ENCODE peak calls at places on chromosomes 13 and 19, in four cellular contexts. One of them, this sample, is unnamed.

GRCh38 chr13:76425930-76426329 is 460.3 kb downstream of the KCTD12 start:
- DNase-seq in IMR-90: peak; percentile 93
- DNase-seq in GM12878: no peak
- DNase-seq in Caco-2: no peak
- DNase-seq in this sample: no peak

GRCh38 chr19:39423258-39424086 is 11.0 kb downstream of the PLEKHG2 start:
- DNase-seq in GM12878: no peak
- DNase-seq in Caco-2: no peak
- DNase-seq in IMR-90: no peak
- DNase-seq in this sample: no peak

GRCh38 chr19:45376045-45376724 is 5.8 kb upstream of the ERCC2 start:
- DNase-seq in Caco-2: peak; percentile 84
- DNase-seq in IMR-90: peak; percentile 94
- DNase-seq in GM12878: no peak
- DNase-seq in this sample: no peak

GRCh38 chr19:12047868-12048267 is 4.9 kb downstream of the ZNF878 start:
- DNase-seq in GM12878: no peak
- DNase-seq in Caco-2: no peak
- DNase-seq in IMR-90: peak; percentile 11
- DNase-seq in this sample: no peak

GRCh38 chr13:104936304-104936703 is 1599.2 kb downstream of the EFNB2 start:
- DNase-seq in GM12878: no peak
- DNase-seq in Caco-2: no peak
- DNase-seq in IMR-90: no peak
- DNase-seq in this sample: no peak

GRCh38 chr13:40220299-40220935 is 446.0 kb downstream of the FOXO1 start:
- DNase-seq in Caco-2: no peak
- DNase-seq in IMR-90: no peak
- DNase-seq in GM12878: no peak
- DNase-seq in this sample: no peak

GRCh38 chr19:4501005-4501591 is 17.2 kb downstream of the PLIN4 start:
- DNase-seq in IMR-90: no peak
- DNase-seq in GM12878: no peak
- DNase-seq in Caco-2: no peak
- DNase-seq in this sample: no peak

GRCh38 chr13:29924482-29924884 is 74.1 kb upstream of the UBL3 start:
- DNase-seq in GM12878: no peak
- DNase-seq in IMR-90: peak; percentile 86
- DNase-seq in Caco-2: no peak
- DNase-seq in this sample: no peak

GRCh38 chr13:38283346-38283745 is 66.3 kb upstream of the UFM1 start:
- DNase-seq in IMR-90: no peak
- DNase-seq in Caco-2: no peak
- DNase-seq in GM12878: no peak
- DNase-seq in this sample: no peak

GRCh38 chr19:49056101-49056901 is 1.2 kb downstream of the CGB7 start:
- DNase-seq in GM12878: no peak
- DNase-seq in Caco-2: peak; percentile 83
- DNase-seq in IMR-90: peak; percentile 28
- DNase-seq in this sample: no peak

GRCh38 chr13:78100481-78100880 is 181.8 kb upstream of the EDNRB start:
- DNase-seq in Caco-2: no peak
- DNase-seq in GM12878: no peak
- DNase-seq in IMR-90: no peak
- DNase-seq in this sample: no peak

GRCh38 chr13:93505104-93505952 is 278.7 kb downstream of the GPC6 start:
- DNase-seq in Caco-2: no peak
- DNase-seq in IMR-90: peak; percentile 72
- DNase-seq in GM12878: no peak
- DNase-seq in this sample: no peak

GRCh38 chr19:27676877-27677276 is 1536.1 kb downstream of the UQCRFS1 start:
- DNase-seq in IMR-90: no peak
- DNase-seq in Caco-2: no peak
- DNase-seq in GM12878: no peak
- DNase-seq in this sample: no peak

GRCh38 chr19:33405491-33406461 is 32.3 kb downstream of the CEBPG start:
- DNase-seq in Caco-2: no peak
- DNase-seq in GM12878: no peak
- DNase-seq in IMR-90: no peak
- DNase-seq in this sample: no peak

GRCh38 chr19:29439688-29440550 is 85.9 kb upstream of the VSTM2B start:
- DNase-seq in GM12878: no peak
- DNase-seq in IMR-90: no peak
- DNase-seq in Caco-2: no peak
- DNase-seq in this sample: no peak

GRCh38 chr13:113076681-113077401 is 28.8 kb upstream of the F7 start:
- DNase-seq in GM12878: no peak
- DNase-seq in IMR-90: no peak
- DNase-seq in Caco-2: no peak
- DNase-seq in this sample: no peak

GRCh38 chr13:48009298-48009697 is 8.2 kb upstream of the SUCLA2 start:
- DNase-seq in GM12878: no peak
- DNase-seq in Caco-2: peak; percentile 26
- DNase-seq in IMR-90: peak; percentile 51
- DNase-seq in this sample: no peak

GRCh38 chr13:76016799-76017198 is 380.7 kb downstream of the LMO7 start:
- DNase-seq in GM12878: no peak
- DNase-seq in Caco-2: peak; percentile 27
- DNase-seq in IMR-90: peak; percentile 23
- DNase-seq in this sample: peak; percentile 5

GRCh38 chr13:110448230-110448629 is 113.3 kb downstream of the RAB20 start:
- DNase-seq in GM12878: no peak
- DNase-seq in Caco-2: peak; percentile 83
- DNase-seq in IMR-90: peak; percentile 86
- DNase-seq in this sample: no peak

GRCh38 chr19:3950871-3951861 is 18.3 kb downstream of the NMRK2 start:
- DNase-seq in IMR-90: no peak
- DNase-seq in GM12878: no peak
- DNase-seq in Caco-2: no peak
- DNase-seq in this sample: no peak

GRCh38 chr19:4130635-4131438 is 6.9 kb upstream of the MAP2K2 start:
- DNase-seq in IMR-90: peak; percentile 90
- DNase-seq in Caco-2: peak; percentile 54
- DNase-seq in GM12878: no peak
- DNase-seq in this sample: no peak

GRCh38 chr13:27203854-27204253 is 32.2 kb upstream of the USP12 start:
- DNase-seq in Caco-2: no peak
- DNase-seq in IMR-90: peak; percentile 31
- DNase-seq in GM12878: no peak
- DNase-seq in this sample: no peak
- TF ChIP-seq CTCF in Caco-2: peak; percentile 14
- TF ChIP-seq CTCF in IMR-90: peak; percentile 23
- TF ChIP-seq CTCF in GM12878: no peak
- TF ChIP-seq CTCF in this sample: peak; percentile 8

GRCh38 chr13:74573654-74574053 is 439.4 kb upstream of the KLF12 start:
- DNase-seq in GM12878: no peak
- DNase-seq in IMR-90: no peak
- DNase-seq in Caco-2: peak; percentile 9
- DNase-seq in this sample: no peak

GRCh38 chr13:74571811-74572210 is 437.6 kb upstream of the KLF12 start:
- DNase-seq in GM12878: no peak
- DNase-seq in Caco-2: no peak
- DNase-seq in IMR-90: no peak
- DNase-seq in this sample: no peak

GRCh38 chr13:74575729-74576125 is 441.5 kb upstream of the KLF12 start:
- DNase-seq in Caco-2: peak; percentile 41
- DNase-seq in GM12878: no peak
- DNase-seq in IMR-90: peak; percentile 33
- DNase-seq in this sample: no peak

GRCh38 chr13:74576504-74576903 is 442.3 kb upstream of the KLF12 start:
- DNase-seq in GM12878: no peak
- DNase-seq in Caco-2: no peak
- DNase-seq in IMR-90: no peak
- DNase-seq in this sample: no peak

DNA sequence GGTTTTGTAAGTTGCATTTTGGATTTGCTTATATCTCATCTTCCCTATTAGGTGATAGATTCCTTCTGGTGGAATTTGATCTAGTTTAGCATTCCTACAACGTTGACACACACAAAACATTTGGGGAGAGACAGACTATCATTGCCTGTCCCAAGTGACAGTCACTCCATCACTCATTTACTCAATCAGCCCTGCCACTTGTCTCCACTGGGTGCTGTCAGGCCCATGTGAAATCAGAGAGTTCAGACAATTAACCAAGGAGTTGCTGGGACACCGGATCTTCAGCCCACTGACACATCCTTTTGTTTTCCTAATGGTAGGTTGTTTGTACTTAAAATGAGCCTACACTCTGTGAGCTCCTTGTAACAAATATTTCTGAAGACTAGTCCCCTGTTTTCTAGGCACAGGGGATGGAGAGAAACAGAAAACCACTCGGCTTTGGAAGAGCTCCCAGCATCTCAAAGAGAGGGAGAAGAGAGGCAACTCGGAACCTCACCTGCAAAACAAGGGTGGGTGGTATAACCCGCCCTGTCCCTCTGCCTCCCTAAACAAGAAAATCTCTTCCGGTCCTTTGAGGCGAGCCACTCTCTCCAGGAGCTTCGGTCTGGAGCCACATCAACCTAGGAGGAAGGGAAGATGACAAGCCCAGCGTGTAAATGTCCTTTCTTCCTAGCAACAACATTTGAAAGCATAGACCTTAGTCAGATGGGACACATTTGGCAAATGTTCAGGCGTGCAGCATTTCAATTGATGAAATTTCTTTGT is 440.9 kb upstream of the KLF12 start:
- DNase-seq in IMR-90: no peak
- DNase-seq in GM12878: no peak
- DNase-seq in Caco-2: no peak
- DNase-seq in this sample: no peak
- H3K4me3 ChIP-seq in IMR-90: peak overlapping the region; percentile 23
- H3K4me3 ChIP-seq in GM12878: no peak overlapping the region
- H3K4me3 ChIP-seq in Caco-2: peak overlapping the region; percentile 18
- H3K4me3 ChIP-seq in this sample: no peak overlapping the region

GRCh38 chr13:88978607-88979006 is 1307.4 kb downstream of the SLITRK5 start:
- DNase-seq in Caco-2: no peak
- DNase-seq in GM12878: no peak
- DNase-seq in IMR-90: no peak
- DNase-seq in this sample: no peak

GRCh38 chr13:88979465-88980180 is 1308.5 kb downstream of the SLITRK5 start:
- DNase-seq in Caco-2: no peak
- DNase-seq in GM12878: no peak
- DNase-seq in IMR-90: no peak
- DNase-seq in this sample: no peak
- TF ChIP-seq CTCF in Caco-2: no peak
- TF ChIP-seq CTCF in GM12878: no peak
- TF ChIP-seq CTCF in IMR-90: no peak
- TF ChIP-seq CTCF in this sample: no peak

GRCh38 chr13:46160065-46160464 is 21.9 kb downstream of the LCP1 start:
- DNase-seq in Caco-2: no peak
- DNase-seq in IMR-90: no peak
- DNase-seq in GM12878: no peak
- DNase-seq in this sample: no peak
- H3K4me3 ChIP-seq in Caco-2: no peak overlapping the region
- H3K4me3 ChIP-seq in IMR-90: no peak overlapping the region
- H3K4me3 ChIP-seq in GM12878: peak overlapping the region; percentile 18
- H3K4me3 ChIP-seq in this sample: no peak overlapping the region

This sample was measured in GM12864.